ENCODE peak calls at places on chromosomes 12 and 14, in nine cellular contexts. Z is heart left ventricle; H is MCF 10A; D is uterus; U is thyroid gland; N is T-cell; X is stimulated activated CD4-positive, alpha-beta T cell treated with anti-CD3 and anti-CD28 coated beads, TNF-alpha, amount 100 ng/mL, for 48 hours; C is Right ventricle myocardium inferior; P is BE2C. L is an unnamed sample.

GRCh38 chr12:90499793-90500192 is 455.2 kb downstream of the CCER1 start:
- DNase-seq in P (no peak), X (no peak), H (peak), Z (no peak), U (no peak), C (no peak), D (no peak), N (no peak), L (no peak)

GRCh38 chr12:121036810-121037326 is 2.2 kb downstream of the OASL start:
- DNase-seq in P (no peak), D (no peak), X (no peak), H (peak), U (no peak), Z (no peak), C (no peak), N (no peak), L (no peak)

GRCh38 chr12:15289192-15289591 is 33.1 kb upstream of the PTPRO start:
- DNase-seq in P (no peak), H (no peak), D (no peak), C (no peak), U (no peak), X (no peak), Z (no peak), N (no peak), L (no peak)

GRCh38 chr12:82937151-82937550 is 250.4 kb downstream of the TMTC2 start:
- DNase-seq in D (no peak), C (no peak), U (no peak), N (no peak), Z (no peak), H (no peak), P (no peak), X (no peak), L (no peak)

GRCh38 chr14:46646796-46647195 is 4.8 kb downstream of the RPL10L start:
- DNase-seq in H (no peak), P (no peak), Z (no peak), N (no peak), U (no peak), D (no peak), C (no peak), X (no peak), L (no peak)

GRCh38 chr12:123271182-123271491 is 519 bp downstream of the CDK2AP1 start:
- DNase-seq in Z (peak), C (peak), D (peak), X (peak), P (peak), H (peak), U (peak), N (peak), L (peak)

GRCh38 chr14:19895282-19895681 is 20.3 kb downstream of the OR4K2 start:
- DNase-seq in Z (no peak), U (no peak), X (no peak), C (peak), D (no peak), P (no peak), N (no peak), H (no peak), L (no peak)

GRCh38 chr14:93049295-93049694 is 66.4 kb downstream of the ITPK1 start:
- DNase-seq in P (no peak), Z (no peak), U (peak), N (no peak), C (no peak), D (no peak), H (no peak), X (no peak), L (no peak)

GRCh38 chr12:7090222-7090998 is 1.8 kb downstream of the C1R start:
- DNase-seq in Z (no peak), P (no peak), X (no peak), U (no peak), C (no peak), H (no peak), N (no peak), D (no peak), L (no peak)

L was measured in heart right ventricle.